ENCODE peak calls at places on chromosomes 12 and 14, in eight cellular contexts. X is HepG2, U is WTC11, Z is A549, M is IMR-90, P is H1, F is GM12878, H is SK-N-SH. D is an unnamed sample.

GRCh38 chr12:20369164-20370000 is 1.0 kb downstream of the PDE3A start:
- DNase-seq in H (peak; percentile 74), F (no peak), P (peak; percentile 85), M (peak; percentile 39), U (peak; percentile 72), Z (peak; percentile 75), X (no peak), D (no peak)

GRCh38 chr12:88057994-88058718 is 29.0 kb upstream of the C12orf50 start:
- DNase-seq in Z (no peak), U (no peak), H (no peak), X (no peak), M (peak; percentile 40), P (no peak), F (no peak), D (no peak)

GRCh38 chr14:101195309-101195724 is 291.8 kb upstream of the RTL1 start:
- DNase-seq in Z (no peak), F (no peak), U (no peak), X (no peak), P (peak; percentile 39), H (no peak), M (no peak), D (no peak)

GRCh38 chr12:120539303-120539702 is 5.1 kb downstream of the RNF10 start:
- DNase-seq in M (peak; percentile 55), Z (peak; percentile 23), X (no peak), U (no peak), P (no peak), H (peak; percentile 28), F (no peak), D (no peak)

GRCh38 chr12:26334621-26335124 is 139.3 kb downstream of the SSPN start:
- DNase-seq in X (no peak), P (no peak), U (no peak), M (no peak), Z (no peak), H (no peak), F (no peak), D (no peak)

GRCh38 chr12:2172486-2173214 is 119.9 kb downstream of the CACNA1C start:
- DNase-seq in M (no peak), U (no peak), H (no peak), F (no peak), X (no peak), P (no peak), Z (no peak), D (no peak)

GRCh38 chr14:104342435-104343293 is 204.3 kb downstream of the KIF26A start:
- DNase-seq in F (no peak), Z (no peak), H (no peak), P (peak; percentile 56), X (no peak), U (peak; percentile 49), M (no peak), D (no peak)

GRCh38 chr12:78179346-78179745 is 348.7 kb downstream of the NAV3 start:
- DNase-seq in Z (no peak), M (no peak), X (no peak), H (no peak), U (no peak), P (no peak), F (no peak), D (no peak)

GRCh38 chr12:4137441-4137840 is 136.1 kb upstream of the CCND2 start:
- DNase-seq in U (no peak), F (no peak), P (no peak), M (no peak), Z (no peak), H (no peak), X (no peak), D (no peak)

GRCh38 chr14:91284791-91285548 is 40.5 kb upstream of the GPR68 start:
- DNase-seq in H (peak; percentile 80), P (no peak), F (no peak), M (no peak), U (no peak), X (no peak), Z (no peak), D (no peak)

GRCh38 chr12:67650127-67650495 is 1.6 kb downstream of the DYRK2 start:
- DNase-seq in F (no peak), H (peak; percentile 50), Z (no peak), X (no peak), U (no peak), M (no peak), P (no peak), D (peak; percentile 10)

GRCh38 chr12:77189463-77189862 is 124.1 kb upstream of the E2F7 start:
- DNase-seq in X (no peak), P (no peak), F (no peak), U (no peak), H (no peak), Z (no peak), M (peak; percentile 80), D (no peak)

GRCh38 chr14:56590535-56590951 is 10.9 kb downstream of the TMEM260 start:
- DNase-seq in U (peak; percentile 32), Z (no peak), H (peak; percentile 29), P (no peak), F (no peak), X (no peak), M (no peak), D (no peak)

GRCh38 chr14:90235179-90235976 is 21.0 kb upstream of the PSMC1 start:
- DNase-seq in P (peak; percentile 95), H (peak; percentile 80), M (peak; percentile 35), X (peak; percentile 13), Z (peak; percentile 65), F (no peak), U (peak; percentile 89), D (peak; percentile 66)
- TF ChIP-seq USF2 in P (peak; percentile 47), H (no peak), M (peak; percentile 19), X (no peak), Z (no peak), F (no peak), U (peak; percentile 59), D (no peak)

DNA sequence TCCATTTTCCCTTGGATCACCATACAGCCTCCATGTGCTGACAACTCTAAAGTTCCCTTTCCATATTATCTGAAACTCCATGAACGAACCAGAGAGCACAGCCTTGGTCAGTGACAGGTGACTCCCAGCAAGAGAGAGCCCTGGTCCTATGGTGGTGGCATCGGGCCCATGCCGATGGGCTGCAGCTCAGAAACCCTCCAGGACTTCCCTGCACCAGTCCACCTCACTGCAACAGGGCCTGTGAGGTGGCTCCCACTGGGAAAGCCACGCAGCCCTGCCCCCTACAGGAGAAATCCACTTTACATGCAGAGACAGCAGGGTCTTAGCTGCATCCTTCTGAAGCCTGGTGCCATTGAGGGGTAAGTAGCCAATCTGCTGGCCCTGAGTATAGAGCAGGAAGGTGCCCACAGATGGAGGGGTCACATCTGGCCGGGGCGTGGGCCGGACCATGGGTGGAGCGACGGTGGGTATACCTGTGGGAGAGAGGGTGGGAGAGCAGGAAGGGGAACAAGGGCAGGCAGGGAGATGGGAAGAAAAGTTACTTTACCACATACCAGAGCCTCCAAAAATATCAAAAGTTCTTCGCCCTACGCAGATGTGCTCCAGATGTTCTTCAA is 24.7 kb downstream of the RTRAF start:
- DNase-seq in H (peak; percentile 45), X (no peak), U (peak; percentile 57), M (no peak), P (peak; percentile 74), F (no peak), Z (peak; percentile 20), D (peak; percentile 33)
- TF ChIP-seq USF2 in H (no peak), X (no peak), U (no peak), M (no peak), P (no peak), F (no peak), Z (no peak), D (no peak)

GRCh38 chr12:201361-201760 is 12.6 kb downstream of the SLC6A12 start:
- DNase-seq in M (no peak), P (no peak), U (no peak), F (no peak), Z (no peak), H (no peak), X (no peak), D (no peak)
- TF ChIP-seq USF2 in M (no peak), P (no peak), U (no peak), F (no peak), Z (no peak), H (no peak), X (no peak), D (no peak)

GRCh38 chr14:28059254-28059653 is 707.3 kb upstream of the FOXG1 start:
- DNase-seq in P (no peak), H (no peak), X (no peak), M (no peak), F (no peak), U (no peak), Z (no peak), D (no peak)
- TF ChIP-seq USF2 in P (no peak), H (no peak), X (no peak), M (no peak), F (no peak), U (no peak), Z (no peak), D (no peak)

DNA sequence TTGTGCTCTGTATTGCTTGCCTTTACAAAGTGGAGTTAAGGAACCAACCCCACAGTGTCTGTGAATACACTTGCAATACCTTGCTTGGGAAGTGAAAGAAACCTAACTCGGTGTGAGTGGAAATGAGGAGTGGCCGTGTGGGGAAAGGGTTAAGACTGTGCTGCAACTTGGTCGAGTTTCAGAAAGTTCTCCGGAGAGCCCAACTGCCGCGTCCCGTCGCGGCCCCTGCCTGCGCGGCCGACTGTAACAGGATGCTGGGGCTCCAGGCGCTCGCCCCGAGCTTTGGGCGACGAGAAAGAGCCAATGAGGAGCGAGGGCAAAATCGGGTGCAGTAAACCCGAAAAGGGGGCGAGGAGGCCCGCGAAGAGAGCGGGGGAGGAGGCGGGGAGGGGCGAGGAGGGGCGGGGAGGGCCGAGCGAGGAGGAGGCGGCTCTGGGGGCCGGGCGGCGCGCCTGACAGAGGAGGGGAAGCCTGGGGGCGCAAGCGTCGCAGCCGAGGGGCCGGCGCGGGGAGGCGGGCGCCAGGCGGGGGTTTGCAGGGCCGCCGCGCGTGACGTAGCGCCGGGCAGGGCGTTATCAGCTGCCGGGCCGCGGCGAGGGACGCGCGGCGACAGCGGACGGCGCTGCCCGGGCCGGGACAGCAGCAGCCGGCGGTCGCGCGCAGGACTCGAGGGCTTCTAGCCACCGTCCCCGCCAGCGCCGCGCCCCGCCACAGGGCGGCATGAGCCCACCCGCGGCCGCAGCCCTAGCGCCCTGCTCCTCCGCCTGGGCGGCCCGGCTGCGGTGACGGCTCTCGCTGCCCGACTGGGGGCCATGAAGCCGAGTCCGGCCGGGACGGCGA is at the start of gene DACT1:
- DNase-seq in F (no peak), Z (peak; percentile 35), M (peak; percentile 79), X (no peak), P (peak; percentile 78), U (peak; percentile 76), H (peak; percentile 82), D (peak; percentile 66)
- TF ChIP-seq USF2 in F (no peak), Z (no peak), M (no peak), X (no peak), P (no peak), U (no peak), H (no peak), D (no peak)

DNA sequence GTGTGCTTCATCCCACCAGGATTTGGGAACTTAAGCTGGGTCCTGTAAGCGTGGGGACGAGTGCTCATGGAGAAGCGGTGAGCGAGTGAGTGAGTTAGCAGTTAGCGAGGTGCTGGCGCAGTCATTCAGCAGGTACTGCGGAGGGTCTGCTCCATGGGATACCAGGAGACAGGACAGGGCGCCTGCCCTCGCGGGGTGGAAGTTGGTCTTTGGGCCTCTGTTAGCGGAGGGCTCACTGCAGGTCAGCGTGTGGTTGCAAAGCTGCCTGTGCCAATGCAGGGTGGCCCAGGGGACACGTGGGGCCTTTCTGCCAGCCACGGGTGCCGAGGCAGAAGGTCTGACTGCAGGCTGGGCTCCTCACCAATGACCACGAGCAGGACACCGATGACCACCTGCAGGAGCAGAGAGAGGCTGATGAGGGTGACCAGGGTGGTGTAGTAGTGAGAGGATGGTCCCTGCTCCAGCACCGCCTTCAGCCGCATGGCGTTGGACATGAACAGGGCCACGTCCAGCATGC is 97.6 kb downstream of the NINJ2 start:
- DNase-seq in P (no peak), Z (no peak), X (no peak), U (no peak), M (no peak), F (no peak), H (no peak), D (no peak)
- TF ChIP-seq USF2 in P (no peak), Z (no peak), X (no peak), U (no peak), M (no peak), F (no peak), H (no peak), D (no peak)